ENCODE peak calls at places on chromosome 18, in nine cellular contexts. Q, O, B, F, M, U, X, G and J are unnamed samples.
A peak's percentile ranks its signal among the peaks of the same experiment; 100 is the strongest.

GRCh38 chr18:46623541-46623940 is 33.5 kb downstream of the LOXHD1 start:
- DNase-seq in Q (peak; percentile 19), O (no peak), B (peak; percentile 14), F (peak; percentile 26), M (no peak), U (peak; percentile 81), X (peak; percentile 20), G (peak; percentile 28), J (no peak)

GRCh38 chr18:41465386-41465785 is 489.6 kb upstream of the PIK3C3 start:
- DNase-seq in Q (no peak), O (no peak), B (no peak), F (no peak), M (no peak), U (no peak), X (no peak), G (no peak), J (no peak)

GRCh38 chr18:67300498-67300897 is 216.0 kb downstream of the DSEL start:
- DNase-seq in Q (peak; percentile 33), O (no peak), B (peak; percentile 46), F (no peak), M (peak; percentile 50), U (no peak), X (peak; percentile 43), G (no peak), J (no peak)

GRCh38 chr18:48948112-48949050 is 2.4 kb downstream of the SMAD7 start:
- DNase-seq in Q (no peak), O (no peak), B (no peak), F (no peak), M (peak; percentile 69), U (no peak), X (peak; percentile 50), G (no peak), J (no peak)

GRCh38 chr18:10995576-10995975 is 153.8 kb downstream of the PIEZO2 start:
- DNase-seq in Q (no peak), O (no peak), B (no peak), F (no peak), M (no peak), U (no peak), X (no peak), G (no peak), J (no peak)

GRCh38 chr18:2642771-2643170 is 12.8 kb upstream of the SMCHD1 start:
- DNase-seq in Q (no peak), O (no peak), B (no peak), F (no peak), M (no peak), U (no peak), X (no peak), G (no peak), J (no peak)

GRCh38 chr18:46148810-46149209 is 44.6 kb downstream of the HAUS1 start:
- DNase-seq in Q (peak; percentile 65), O (no peak), B (peak; percentile 47), F (peak; percentile 19), M (peak; percentile 96), U (no peak), X (peak; percentile 60), G (peak; percentile 38), J (no peak)

GRCh38 chr18:73774836-73775509 is 372.7 kb downstream of the FBXO15 start:
- DNase-seq in Q (no peak), O (no peak), B (no peak), F (no peak), M (peak; percentile 37), U (no peak), X (no peak), G (no peak), J (no peak)

GRCh38 chr18:10928971-10929373 is 220.4 kb downstream of the PIEZO2 start:
- DNase-seq in Q (no peak), O (no peak), B (no peak), F (no peak), M (no peak), U (no peak), X (no peak), G (no peak), J (peak; percentile 74)

GRCh38 chr18:7982216-7982615 is 415.1 kb downstream of the PTPRM start:
- DNase-seq in Q (no peak), O (no peak), B (no peak), F (no peak), M (no peak), U (no peak), X (no peak), G (no peak), J (no peak)

GRCh38 chr18:78071146-78071710 is 821.6 kb downstream of the GALR1 start:
- DNase-seq in Q (no peak), O (no peak), B (no peak), F (no peak), M (no peak), U (no peak), X (no peak), G (no peak), J (no peak)

GRCh38 chr18:65937180-65937579 is 186.4 kb downstream of the CDH7 start:
- DNase-seq in Q (no peak), O (no peak), B (no peak), F (no peak), M (no peak), U (no peak), X (no peak), G (no peak), J (no peak)

GRCh38 chr18:56321470-56321869 is 316.9 kb downstream of the TXNL1 start:
- DNase-seq in Q (no peak), O (no peak), B (no peak), F (no peak), M (no peak), U (no peak), X (no peak), G (peak; percentile 32), J (no peak)

GRCh38 chr18:13070460-13070859 is 79.3 kb downstream of the CEP192 start:
- DNase-seq in Q (no peak), O (no peak), B (no peak), F (no peak), M (no peak), U (no peak), X (no peak), G (no peak), J (no peak)

GRCh38 chr18:70961933-70962332 is 673.1 kb downstream of the SOCS6 start:
- DNase-seq in Q (no peak), O (no peak), B (no peak), F (no peak), M (no peak), U (no peak), X (no peak), G (no peak), J (no peak)

GRCh38 chr18:22883189-22883588 is 49.9 kb upstream of the RBBP8 start:
- DNase-seq in Q (no peak), O (no peak), B (no peak), F (no peak), M (no peak), U (no peak), X (no peak), G (no peak), J (no peak)

GRCh38 chr18:46386788-46387187 is 270.2 kb downstream of the LOXHD1 start:
- DNase-seq in Q (no peak), O (no peak), B (no peak), F (no peak), M (no peak), U (no peak), X (no peak), G (no peak), J (no peak)

GRCh38 chr18:42640160-42640559 is 475.3 kb downstream of the RIT2 start:
- DNase-seq in Q (no peak), O (no peak), B (no peak), F (no peak), M (no peak), U (no peak), X (no peak), G (no peak), J (no peak)

GRCh38 chr18:73848656-73849055 is 299.0 kb downstream of the FBXO15 start:
- DNase-seq in Q (no peak), O (no peak), B (no peak), F (no peak), M (no peak), U (no peak), X (no peak), G (no peak), J (no peak)

GRCh38 chr18:28267878-28268625 is 91.1 kb upstream of the CDH2 start:
- DNase-seq in Q (no peak), O (no peak), B (no peak), F (no peak), M (no peak), U (no peak), X (no peak), G (no peak), J (no peak)

DNA sequence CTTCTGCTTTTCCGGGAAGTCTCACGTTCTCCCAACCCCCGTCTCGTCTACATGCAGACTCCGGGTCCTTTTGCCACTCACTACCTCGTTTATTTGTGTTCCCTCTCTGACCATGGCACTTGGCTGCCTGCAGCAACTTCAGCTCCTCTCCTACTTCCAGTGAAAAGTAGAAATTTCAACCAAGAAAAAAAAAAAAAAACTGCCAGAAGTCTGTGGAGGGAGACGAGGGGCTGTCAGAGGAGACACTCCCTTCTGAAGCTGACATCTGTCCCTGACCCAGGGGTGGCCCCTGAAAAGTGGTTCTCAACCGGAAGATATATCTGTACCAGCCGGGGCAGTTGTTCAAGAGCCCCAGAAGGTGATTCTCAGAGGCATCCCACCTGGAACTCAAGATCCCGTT is 742 bp upstream of the MYO5B start:
- DNase-seq in Q (no peak), O (no peak), B (no peak), F (no peak), M (no peak), U (no peak), X (no peak), G (no peak), J (no peak)
- H3K4me3 ChIP-seq in Q (no peak overlapping the region), O (no peak overlapping the region), B (no peak overlapping the region), F (no peak overlapping the region), M (peak overlapping the region; percentile 79), U (no peak overlapping the region), X (no peak overlapping the region), G (no peak overlapping the region), J (no peak overlapping the region)

GRCh38 chr18:907880-908512 is 3.3 kb downstream of the ADCYAP1 start:
- DNase-seq in Q (no peak), O (no peak), B (no peak), F (no peak), M (peak; percentile 44), U (peak; percentile 79), X (no peak), G (no peak), J (no peak)
- H3K4me3 ChIP-seq in Q (peak overlapping the region; percentile 45), O (peak overlapping the region; percentile 56), B (peak overlapping the region; percentile 80), F (peak overlapping the region; percentile 48), M (peak overlapping the region; percentile 76), U (peak overlapping the region; percentile 14), X (no peak overlapping the region), G (no peak overlapping the region), J (no peak overlapping the region)

GRCh38 chr18:69399253-69399652 is 1.4 kb upstream of the DOK6 start:
- DNase-seq in Q (no peak), O (no peak), B (no peak), F (no peak), M (peak; percentile 73), U (no peak), X (no peak), G (no peak), J (no peak)
- H3K4me3 ChIP-seq in Q (no peak overlapping the region), O (no peak overlapping the region), B (no peak overlapping the region), F (no peak overlapping the region), M (peak overlapping the region; percentile 75), U (no peak overlapping the region), X (no peak overlapping the region), G (no peak overlapping the region), J (no peak overlapping the region)

DNA sequence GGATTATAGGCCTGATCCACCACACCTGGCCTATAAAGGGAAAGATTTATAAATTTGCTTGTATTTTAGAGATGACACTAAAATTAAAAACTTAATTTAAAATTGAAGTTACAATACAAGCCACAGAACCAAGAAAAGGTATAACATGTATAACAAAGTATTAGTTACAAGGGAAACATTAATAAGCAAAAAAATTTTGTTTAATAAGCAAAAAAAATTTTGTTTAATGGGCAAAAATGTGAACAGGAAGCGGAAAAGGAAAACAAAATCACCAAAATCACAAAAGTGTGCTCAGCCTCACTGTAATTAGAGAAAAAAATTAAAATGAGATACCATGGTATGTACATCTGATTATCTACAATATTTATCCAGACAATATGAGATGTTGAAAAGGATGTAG is 15.9 kb upstream of the NDUFV2 start:
- DNase-seq in Q (no peak), O (no peak), B (no peak), F (no peak), M (no peak), U (no peak), X (no peak), G (no peak), J (no peak)
- H3K4me3 ChIP-seq in Q (no peak overlapping the region), O (no peak overlapping the region), B (no peak overlapping the region), F (no peak overlapping the region), M (no peak overlapping the region), U (no peak overlapping the region), X (no peak overlapping the region), G (no peak overlapping the region), J (no peak overlapping the region)